ENCODE peak calls at places on chromosome 17, in ten cellular contexts. One of them, this sample, is unnamed.

GRCh38 chr17:62722625-62723024 is 85.5 kb downstream of the MARCHF10 start:
- DNase-seq in heart right ventricle: no peak
- DNase-seq in progenitor cell of endocrine pancreas: no peak
- DNase-seq in MCF 10A: no peak
- DNase-seq in neural progenitor cell: no peak
- DNase-seq in GM23338: no peak
- DNase-seq in spleen: no peak
- DNase-seq in CD8-positive, alpha-beta T cell: no peak
- DNase-seq in brain microvascular endothelial cell: no peak
- DNase-seq in fibroblast of pulmonary artery: no peak
- DNase-seq in this sample: no peak

GRCh38 chr17:56765449-56765848 is 68.3 kb downstream of the C17orf67 start:
- DNase-seq in heart right ventricle: no peak
- DNase-seq in progenitor cell of endocrine pancreas: no peak
- DNase-seq in MCF 10A: no peak
- DNase-seq in neural progenitor cell: no peak
- DNase-seq in GM23338: no peak
- DNase-seq in spleen: no peak
- DNase-seq in CD8-positive, alpha-beta T cell: no peak
- DNase-seq in brain microvascular endothelial cell: no peak
- DNase-seq in fibroblast of pulmonary artery: no peak
- DNase-seq in this sample: no peak

GRCh38 chr17:31524926-31525800 is 133.7 kb downstream of the RAB11FIP4 start:
- DNase-seq in heart right ventricle: peak
- DNase-seq in progenitor cell of endocrine pancreas: peak
- DNase-seq in MCF 10A: peak
- DNase-seq in neural progenitor cell: peak
- DNase-seq in GM23338: peak
- DNase-seq in spleen: peak
- DNase-seq in CD8-positive, alpha-beta T cell: peak
- DNase-seq in brain microvascular endothelial cell: peak
- DNase-seq in fibroblast of pulmonary artery: peak
- DNase-seq in this sample: peak

GRCh38 chr17:31645351-31645750 is 213.7 kb downstream of the COPRS start:
- DNase-seq in heart right ventricle: no peak
- DNase-seq in progenitor cell of endocrine pancreas: no peak
- DNase-seq in MCF 10A: no peak
- DNase-seq in neural progenitor cell: no peak
- DNase-seq in GM23338: no peak
- DNase-seq in spleen: no peak
- DNase-seq in CD8-positive, alpha-beta T cell: no peak
- DNase-seq in brain microvascular endothelial cell: no peak
- DNase-seq in fibroblast of pulmonary artery: no peak
- DNase-seq in this sample: no peak

GRCh38 chr17:80313160-80313829 is 52.6 kb downstream of the RNF213 start:
- DNase-seq in heart right ventricle: no peak
- DNase-seq in progenitor cell of endocrine pancreas: no peak
- DNase-seq in MCF 10A: no peak
- DNase-seq in neural progenitor cell: no peak
- DNase-seq in GM23338: no peak
- DNase-seq in spleen: peak
- DNase-seq in CD8-positive, alpha-beta T cell: no peak
- DNase-seq in brain microvascular endothelial cell: no peak
- DNase-seq in fibroblast of pulmonary artery: no peak
- DNase-seq in this sample: no peak

GRCh38 chr17:45371414-45372324 is 54.8 kb upstream of the MAP3K14 start:
- DNase-seq in heart right ventricle: peak
- DNase-seq in progenitor cell of endocrine pancreas: peak
- DNase-seq in MCF 10A: peak
- DNase-seq in neural progenitor cell: peak
- DNase-seq in GM23338: peak
- DNase-seq in spleen: peak
- DNase-seq in CD8-positive, alpha-beta T cell: peak
- DNase-seq in brain microvascular endothelial cell: peak
- DNase-seq in fibroblast of pulmonary artery: peak
- DNase-seq in this sample: peak

GRCh38 chr17:13393841-13394710 is 207.7 kb downstream of the HS3ST3A1 start:
- DNase-seq in heart right ventricle: no peak
- DNase-seq in progenitor cell of endocrine pancreas: no peak
- DNase-seq in MCF 10A: peak
- DNase-seq in neural progenitor cell: no peak
- DNase-seq in GM23338: no peak
- DNase-seq in spleen: no peak
- DNase-seq in CD8-positive, alpha-beta T cell: no peak
- DNase-seq in brain microvascular endothelial cell: peak
- DNase-seq in fibroblast of pulmonary artery: peak
- DNase-seq in this sample: no peak

GRCh38 chr17:40349477-40350409 is 14.8 kb downstream of the GJD3 start:
- DNase-seq in heart right ventricle: peak
- DNase-seq in progenitor cell of endocrine pancreas: no peak
- DNase-seq in MCF 10A: peak
- DNase-seq in neural progenitor cell: no peak
- DNase-seq in GM23338: no peak
- DNase-seq in spleen: peak
- DNase-seq in CD8-positive, alpha-beta T cell: no peak
- DNase-seq in brain microvascular endothelial cell: no peak
- DNase-seq in fibroblast of pulmonary artery: peak
- DNase-seq in this sample: no peak

GRCh38 chr17:76458580-76459490 is 5.9 kb upstream of the UBE2O start:
- DNase-seq in heart right ventricle: peak
- DNase-seq in progenitor cell of endocrine pancreas: no peak
- DNase-seq in MCF 10A: peak
- DNase-seq in neural progenitor cell: peak
- DNase-seq in GM23338: peak
- DNase-seq in spleen: no peak
- DNase-seq in CD8-positive, alpha-beta T cell: no peak
- DNase-seq in brain microvascular endothelial cell: peak
- DNase-seq in fibroblast of pulmonary artery: peak
- DNase-seq in this sample: no peak

GRCh38 chr17:45073414-45074070 is 12.4 kb downstream of the NMT1 start:
- DNase-seq in heart right ventricle: no peak
- DNase-seq in progenitor cell of endocrine pancreas: no peak
- DNase-seq in MCF 10A: no peak
- DNase-seq in neural progenitor cell: no peak
- DNase-seq in GM23338: no peak
- DNase-seq in spleen: no peak
- DNase-seq in CD8-positive, alpha-beta T cell: no peak
- DNase-seq in brain microvascular endothelial cell: no peak
- DNase-seq in fibroblast of pulmonary artery: peak
- DNase-seq in this sample: no peak

GRCh38 chr17:21278304-21279197 is 6.0 kb upstream of the MAP2K3 start:
- DNase-seq in heart right ventricle: no peak
- DNase-seq in progenitor cell of endocrine pancreas: no peak
- DNase-seq in MCF 10A: peak
- DNase-seq in neural progenitor cell: no peak
- DNase-seq in GM23338: no peak
- DNase-seq in spleen: peak
- DNase-seq in CD8-positive, alpha-beta T cell: peak
- DNase-seq in brain microvascular endothelial cell: no peak
- DNase-seq in fibroblast of pulmonary artery: peak
- DNase-seq in this sample: no peak

DNA sequence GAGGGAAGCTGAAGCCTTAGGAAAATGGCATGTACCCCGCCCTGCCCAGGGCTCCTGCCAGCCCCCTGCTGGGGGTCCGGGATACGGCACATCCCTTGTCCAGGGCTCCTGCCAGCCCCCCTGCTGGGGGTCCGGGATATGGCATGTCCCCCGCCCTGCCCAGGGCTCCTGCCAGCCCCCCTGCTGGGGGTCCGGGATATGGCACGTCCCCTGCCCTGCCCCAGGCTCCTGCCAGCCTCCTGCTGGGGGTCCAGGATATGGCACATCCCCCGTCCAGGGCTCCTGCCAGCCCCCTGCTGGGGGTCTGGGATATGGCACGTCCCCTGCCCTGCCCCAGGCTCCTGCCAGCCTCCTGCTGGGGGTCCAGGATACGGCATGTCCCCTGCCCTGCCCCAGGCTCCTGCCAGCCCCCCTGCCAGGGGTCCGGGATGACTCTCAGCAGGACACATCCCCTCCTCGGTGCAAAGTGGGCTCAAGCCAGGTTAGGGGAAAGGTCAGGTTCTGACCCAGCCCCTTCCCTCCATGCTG is 43.2 kb downstream of the RPH3AL start:
- DNase-seq in heart right ventricle: no peak
- DNase-seq in progenitor cell of endocrine pancreas: peak
- DNase-seq in MCF 10A: no peak
- DNase-seq in neural progenitor cell: peak
- DNase-seq in GM23338: peak
- DNase-seq in spleen: peak
- DNase-seq in CD8-positive, alpha-beta T cell: no peak
- DNase-seq in brain microvascular endothelial cell: no peak
- DNase-seq in fibroblast of pulmonary artery: no peak
- DNase-seq in this sample: no peak
- TF ChIP-seq CTCF in heart right ventricle: peak
- TF ChIP-seq CTCF in progenitor cell of endocrine pancreas: peak
- TF ChIP-seq CTCF in MCF 10A: peak
- TF ChIP-seq CTCF in neural progenitor cell: peak
- TF ChIP-seq CTCF in GM23338: no peak
- TF ChIP-seq CTCF in spleen: no peak
- TF ChIP-seq CTCF in CD8-positive, alpha-beta T cell: peak
- TF ChIP-seq CTCF in brain microvascular endothelial cell: peak
- TF ChIP-seq CTCF in fibroblast of pulmonary artery: peak
- TF ChIP-seq CTCF in this sample: no peak

GRCh38 chr17:81902653-81903414 is 796 bp downstream of the NPB start:
- DNase-seq in heart right ventricle: peak
- DNase-seq in progenitor cell of endocrine pancreas: no peak
- DNase-seq in MCF 10A: no peak
- DNase-seq in neural progenitor cell: peak
- DNase-seq in GM23338: peak
- DNase-seq in spleen: no peak
- DNase-seq in CD8-positive, alpha-beta T cell: no peak
- DNase-seq in brain microvascular endothelial cell: no peak
- DNase-seq in fibroblast of pulmonary artery: no peak
- DNase-seq in this sample: no peak
- TF ChIP-seq CTCF in heart right ventricle: no peak
- TF ChIP-seq CTCF in progenitor cell of endocrine pancreas: no peak
- TF ChIP-seq CTCF in MCF 10A: no peak
- TF ChIP-seq CTCF in neural progenitor cell: no peak
- TF ChIP-seq CTCF in GM23338: no peak
- TF ChIP-seq CTCF in spleen: no peak
- TF ChIP-seq CTCF in CD8-positive, alpha-beta T cell: no peak
- TF ChIP-seq CTCF in brain microvascular endothelial cell: no peak
- TF ChIP-seq CTCF in fibroblast of pulmonary artery: no peak
- TF ChIP-seq CTCF in this sample: no peak

GRCh38 chr17:69500911-69501429 is 86.5 kb downstream of the MAP2K6 start:
- DNase-seq in heart right ventricle: no peak
- DNase-seq in progenitor cell of endocrine pancreas: no peak
- DNase-seq in MCF 10A: no peak
- DNase-seq in neural progenitor cell: no peak
- DNase-seq in GM23338: no peak
- DNase-seq in spleen: no peak
- DNase-seq in CD8-positive, alpha-beta T cell: no peak
- DNase-seq in brain microvascular endothelial cell: no peak
- DNase-seq in fibroblast of pulmonary artery: no peak
- DNase-seq in this sample: no peak

GRCh38 chr17:69502488-69502887 is 88.0 kb downstream of the MAP2K6 start:
- DNase-seq in heart right ventricle: no peak
- DNase-seq in progenitor cell of endocrine pancreas: no peak
- DNase-seq in MCF 10A: no peak
- DNase-seq in neural progenitor cell: no peak
- DNase-seq in GM23338: no peak
- DNase-seq in spleen: no peak
- DNase-seq in CD8-positive, alpha-beta T cell: no peak
- DNase-seq in brain microvascular endothelial cell: no peak
- DNase-seq in fibroblast of pulmonary artery: no peak
- DNase-seq in this sample: no peak

GRCh38 chr17:69503711-69504110 is 89.2 kb downstream of the MAP2K6 start:
- DNase-seq in heart right ventricle: no peak
- DNase-seq in progenitor cell of endocrine pancreas: no peak
- DNase-seq in MCF 10A: no peak
- DNase-seq in neural progenitor cell: no peak
- DNase-seq in GM23338: no peak
- DNase-seq in spleen: no peak
- DNase-seq in CD8-positive, alpha-beta T cell: no peak
- DNase-seq in brain microvascular endothelial cell: no peak
- DNase-seq in fibroblast of pulmonary artery: no peak
- DNase-seq in this sample: no peak

GRCh38 chr17:69501591-69502468 is 87.3 kb downstream of the MAP2K6 start:
- DNase-seq in heart right ventricle: peak
- DNase-seq in progenitor cell of endocrine pancreas: peak
- DNase-seq in MCF 10A: peak
- DNase-seq in neural progenitor cell: peak
- DNase-seq in GM23338: peak
- DNase-seq in spleen: no peak
- DNase-seq in CD8-positive, alpha-beta T cell: no peak
- DNase-seq in brain microvascular endothelial cell: no peak
- DNase-seq in fibroblast of pulmonary artery: peak
- DNase-seq in this sample: no peak

GRCh38 chr17:69499301-69499700 is 84.8 kb downstream of the MAP2K6 start:
- DNase-seq in heart right ventricle: no peak
- DNase-seq in progenitor cell of endocrine pancreas: no peak
- DNase-seq in MCF 10A: no peak
- DNase-seq in neural progenitor cell: no peak
- DNase-seq in GM23338: no peak
- DNase-seq in spleen: no peak
- DNase-seq in CD8-positive, alpha-beta T cell: no peak
- DNase-seq in brain microvascular endothelial cell: no peak
- DNase-seq in fibroblast of pulmonary artery: no peak
- DNase-seq in this sample: no peak
- TF ChIP-seq CTCF in heart right ventricle: no peak
- TF ChIP-seq CTCF in progenitor cell of endocrine pancreas: no peak
- TF ChIP-seq CTCF in MCF 10A: no peak
- TF ChIP-seq CTCF in neural progenitor cell: no peak
- TF ChIP-seq CTCF in GM23338: no peak
- TF ChIP-seq CTCF in spleen: no peak
- TF ChIP-seq CTCF in CD8-positive, alpha-beta T cell: no peak
- TF ChIP-seq CTCF in brain microvascular endothelial cell: no peak
- TF ChIP-seq CTCF in fibroblast of pulmonary artery: no peak
- TF ChIP-seq CTCF in this sample: no peak

GRCh38 chr17:82458130-82458884 is at the start of gene NARF:
- DNase-seq in heart right ventricle: peak
- DNase-seq in progenitor cell of endocrine pancreas: peak
- DNase-seq in MCF 10A: peak
- DNase-seq in neural progenitor cell: peak
- DNase-seq in GM23338: peak
- DNase-seq in spleen: peak
- DNase-seq in CD8-positive, alpha-beta T cell: peak
- DNase-seq in brain microvascular endothelial cell: peak
- DNase-seq in fibroblast of pulmonary artery: peak
- DNase-seq in this sample: peak

GRCh38 chr17:82461827-82462524 is 3.4 kb downstream of the NARF start:
- DNase-seq in heart right ventricle: no peak
- DNase-seq in progenitor cell of endocrine pancreas: no peak
- DNase-seq in MCF 10A: no peak
- DNase-seq in neural progenitor cell: no peak
- DNase-seq in GM23338: no peak
- DNase-seq in spleen: no peak
- DNase-seq in CD8-positive, alpha-beta T cell: no peak
- DNase-seq in brain microvascular endothelial cell: no peak
- DNase-seq in fibroblast of pulmonary artery: no peak
- DNase-seq in this sample: no peak

GRCh38 chr17:82457071-82457789 is 1.3 kb upstream of the NARF start:
- DNase-seq in heart right ventricle: no peak
- DNase-seq in progenitor cell of endocrine pancreas: no peak
- DNase-seq in MCF 10A: no peak
- DNase-seq in neural progenitor cell: no peak
- DNase-seq in GM23338: no peak
- DNase-seq in spleen: no peak
- DNase-seq in CD8-positive, alpha-beta T cell: no peak
- DNase-seq in brain microvascular endothelial cell: no peak
- DNase-seq in fibroblast of pulmonary artery: peak
- DNase-seq in this sample: no peak

GRCh38 chr17:82457790-82458129 is 781 bp upstream of the NARF start:
- DNase-seq in heart right ventricle: no peak
- DNase-seq in progenitor cell of endocrine pancreas: no peak
- DNase-seq in MCF 10A: no peak
- DNase-seq in neural progenitor cell: no peak
- DNase-seq in GM23338: no peak
- DNase-seq in spleen: no peak
- DNase-seq in CD8-positive, alpha-beta T cell: no peak
- DNase-seq in brain microvascular endothelial cell: no peak
- DNase-seq in fibroblast of pulmonary artery: no peak
- DNase-seq in this sample: no peak

GRCh38 chr17:82458885-82459424 is 414 bp downstream of the NARF start:
- DNase-seq in heart right ventricle: no peak
- DNase-seq in progenitor cell of endocrine pancreas: no peak
- DNase-seq in MCF 10A: no peak
- DNase-seq in neural progenitor cell: peak
- DNase-seq in GM23338: peak
- DNase-seq in spleen: no peak
- DNase-seq in CD8-positive, alpha-beta T cell: peak
- DNase-seq in brain microvascular endothelial cell: peak
- DNase-seq in fibroblast of pulmonary artery: peak
- DNase-seq in this sample: no peak
- TF ChIP-seq CTCF in heart right ventricle: no peak
- TF ChIP-seq CTCF in progenitor cell of endocrine pancreas: no peak
- TF ChIP-seq CTCF in MCF 10A: no peak
- TF ChIP-seq CTCF in neural progenitor cell: no peak
- TF ChIP-seq CTCF in GM23338: no peak
- TF ChIP-seq CTCF in spleen: no peak
- TF ChIP-seq CTCF in CD8-positive, alpha-beta T cell: no peak
- TF ChIP-seq CTCF in brain microvascular endothelial cell: no peak
- TF ChIP-seq CTCF in fibroblast of pulmonary artery: no peak
- TF ChIP-seq CTCF in this sample: no peak

This sample was measured in activated B cell treated with CpG ODN at 0.5 μM for 24 hours.